ENCODE peak calls at places on chromosomes 16 and 17, in ten cellular contexts. One of them, this sample, is unnamed.

GRCh38 chr16:10852948-10853347 is 24.1 kb upstream of the CIITA start:
- DNase-seq in tibial nerve: no peak
- DNase-seq in Peyer's patch: no peak
- DNase-seq in IMR-90: no peak
- DNase-seq in A549: no peak
- DNase-seq in GM12878: no peak
- DNase-seq in gastrocnemius medialis: no peak
- DNase-seq in transverse colon: no peak
- DNase-seq in sigmoid colon: peak; percentile 8
- DNase-seq in uterus: no peak
- DNase-seq in this sample: no peak

GRCh38 chr16:12617401-12617819 is 186.3 kb downstream of the CPPED1 start:
- DNase-seq in tibial nerve: no peak
- DNase-seq in Peyer's patch: no peak
- DNase-seq in IMR-90: no peak
- DNase-seq in A549: no peak
- DNase-seq in GM12878: no peak
- DNase-seq in gastrocnemius medialis: no peak
- DNase-seq in transverse colon: no peak
- DNase-seq in sigmoid colon: no peak
- DNase-seq in uterus: no peak
- DNase-seq in this sample: no peak

GRCh38 chr16:66525396-66526180 is 24.3 kb downstream of the TK2 start:
- DNase-seq in tibial nerve: no peak
- DNase-seq in Peyer's patch: peak; percentile 23
- DNase-seq in IMR-90: no peak
- DNase-seq in A549: no peak
- DNase-seq in GM12878: no peak
- DNase-seq in gastrocnemius medialis: no peak
- DNase-seq in transverse colon: no peak
- DNase-seq in sigmoid colon: no peak
- DNase-seq in uterus: no peak
- DNase-seq in this sample: no peak

GRCh38 chr16:58119509-58119845 is 9.7 kb downstream of the CFAP20 start:
- DNase-seq in tibial nerve: no peak
- DNase-seq in Peyer's patch: no peak
- DNase-seq in IMR-90: no peak
- DNase-seq in A549: no peak
- DNase-seq in GM12878: no peak
- DNase-seq in gastrocnemius medialis: no peak
- DNase-seq in transverse colon: no peak
- DNase-seq in sigmoid colon: no peak
- DNase-seq in uterus: no peak
- DNase-seq in this sample: no peak

GRCh38 chr17:77909236-77909635 is 49.3 kb upstream of the TNRC6C start:
- DNase-seq in tibial nerve: no peak
- DNase-seq in Peyer's patch: peak; percentile 34
- DNase-seq in IMR-90: no peak
- DNase-seq in A549: no peak
- DNase-seq in GM12878: no peak
- DNase-seq in gastrocnemius medialis: peak; percentile 15
- DNase-seq in transverse colon: no peak
- DNase-seq in sigmoid colon: peak; percentile 67
- DNase-seq in uterus: peak; percentile 70
- DNase-seq in this sample: no peak

GRCh38 chr17:68344701-68345136 is 53.4 kb downstream of the ARSG start:
- DNase-seq in tibial nerve: no peak
- DNase-seq in Peyer's patch: no peak
- DNase-seq in IMR-90: no peak
- DNase-seq in A549: no peak
- DNase-seq in GM12878: no peak
- DNase-seq in gastrocnemius medialis: no peak
- DNase-seq in transverse colon: peak; percentile 21
- DNase-seq in sigmoid colon: no peak
- DNase-seq in uterus: no peak
- DNase-seq in this sample: no peak

GRCh38 chr17:50067996-50068395 is 12.1 kb downstream of the ITGA3 start:
- DNase-seq in tibial nerve: no peak
- DNase-seq in Peyer's patch: peak; percentile 29
- DNase-seq in IMR-90: no peak
- DNase-seq in A549: no peak
- DNase-seq in GM12878: no peak
- DNase-seq in gastrocnemius medialis: peak; percentile 50
- DNase-seq in transverse colon: no peak
- DNase-seq in sigmoid colon: no peak
- DNase-seq in uterus: no peak
- DNase-seq in this sample: no peak

GRCh38 chr17:81991684-81992513 is 14.5 kb downstream of the ASPSCR1 start:
- DNase-seq in tibial nerve: no peak
- DNase-seq in Peyer's patch: peak; percentile 93
- DNase-seq in IMR-90: peak; percentile 31
- DNase-seq in A549: no peak
- DNase-seq in GM12878: no peak
- DNase-seq in gastrocnemius medialis: peak; percentile 93
- DNase-seq in transverse colon: peak; percentile 91
- DNase-seq in sigmoid colon: peak; percentile 87
- DNase-seq in uterus: no peak
- DNase-seq in this sample: peak; percentile 89

GRCh38 chr16:69313469-69313868 is 2.3 kb downstream of the VPS4A start:
- DNase-seq in tibial nerve: no peak
- DNase-seq in Peyer's patch: no peak
- DNase-seq in IMR-90: no peak
- DNase-seq in A549: no peak
- DNase-seq in GM12878: no peak
- DNase-seq in gastrocnemius medialis: no peak
- DNase-seq in transverse colon: no peak
- DNase-seq in sigmoid colon: no peak
- DNase-seq in uterus: no peak
- DNase-seq in this sample: no peak

GRCh38 chr16:69311533-69312388 is 611 bp downstream of the VPS4A start:
- DNase-seq in tibial nerve: no peak
- DNase-seq in Peyer's patch: no peak
- DNase-seq in IMR-90: no peak
- DNase-seq in A549: peak; percentile 56
- DNase-seq in GM12878: no peak
- DNase-seq in gastrocnemius medialis: no peak
- DNase-seq in transverse colon: peak; percentile 46
- DNase-seq in sigmoid colon: peak; percentile 72
- DNase-seq in uterus: no peak
- DNase-seq in this sample: peak; percentile 47

GRCh38 chr16:69310479-69311114 is 553 bp upstream of the VPS4A start:
- DNase-seq in tibial nerve: no peak
- DNase-seq in Peyer's patch: no peak
- DNase-seq in IMR-90: no peak
- DNase-seq in A549: no peak
- DNase-seq in GM12878: no peak
- DNase-seq in gastrocnemius medialis: no peak
- DNase-seq in transverse colon: no peak
- DNase-seq in sigmoid colon: no peak
- DNase-seq in uterus: no peak
- DNase-seq in this sample: no peak

GRCh38 chr16:69309316-69309715 is 1.8 kb upstream of the VPS4A start:
- DNase-seq in tibial nerve: peak; percentile 29
- DNase-seq in Peyer's patch: no peak
- DNase-seq in IMR-90: no peak
- DNase-seq in A549: no peak
- DNase-seq in GM12878: no peak
- DNase-seq in gastrocnemius medialis: no peak
- DNase-seq in transverse colon: no peak
- DNase-seq in sigmoid colon: peak; percentile 76
- DNase-seq in uterus: no peak
- DNase-seq in this sample: no peak

DNA sequence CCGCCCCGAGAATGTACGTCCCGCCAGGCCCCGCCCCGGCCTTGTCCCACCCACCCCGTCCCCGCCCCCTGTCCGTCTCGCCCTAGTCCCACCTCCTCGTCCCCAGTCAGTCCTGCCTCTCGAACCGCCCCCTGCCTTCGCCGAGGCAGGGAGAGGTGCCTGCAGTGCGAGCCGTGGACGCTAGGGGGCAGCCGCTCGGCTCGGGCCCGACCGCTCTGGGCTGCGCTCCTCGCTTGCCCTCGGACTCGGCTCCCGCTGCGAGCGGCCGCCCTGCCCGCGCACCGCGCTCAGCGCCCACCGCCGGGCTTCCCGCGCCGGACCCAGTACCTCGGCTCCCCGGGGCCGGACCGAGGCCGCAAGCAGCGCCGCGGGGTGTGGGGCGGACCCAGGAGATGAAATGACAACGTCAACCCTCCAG is at the start of gene VPS4A:
- DNase-seq in tibial nerve: peak; percentile 95
- DNase-seq in Peyer's patch: peak; percentile 99
- DNase-seq in IMR-90: peak; percentile 94
- DNase-seq in A549: peak; percentile 80
- DNase-seq in GM12878: peak; percentile 89
- DNase-seq in gastrocnemius medialis: peak; percentile 95
- DNase-seq in transverse colon: peak; percentile 98
- DNase-seq in sigmoid colon: peak; percentile 98
- DNase-seq in uterus: peak; percentile 98
- DNase-seq in this sample: peak; percentile 98
- TF ChIP-seq POLR2A in tibial nerve: peak; percentile 62
- TF ChIP-seq POLR2A in Peyer's patch: peak; percentile 26
- TF ChIP-seq POLR2A in IMR-90: peak; percentile 70
- TF ChIP-seq POLR2A in A549: peak; percentile 69
- TF ChIP-seq POLR2A in GM12878: peak; percentile 88
- TF ChIP-seq POLR2A in gastrocnemius medialis: peak; percentile 87
- TF ChIP-seq POLR2A in transverse colon: no peak
- TF ChIP-seq POLR2A in sigmoid colon: peak; percentile 19
- TF ChIP-seq POLR2A in uterus: peak; percentile 72
- TF ChIP-seq POLR2A in this sample: peak; percentile 85

GRCh38 chr16:90072442-90073105 is 4.6 kb downstream of the PRDM7 start:
- DNase-seq in tibial nerve: no peak
- DNase-seq in Peyer's patch: no peak
- DNase-seq in IMR-90: peak; percentile 20
- DNase-seq in A549: no peak
- DNase-seq in GM12878: no peak
- DNase-seq in gastrocnemius medialis: no peak
- DNase-seq in transverse colon: no peak
- DNase-seq in sigmoid colon: no peak
- DNase-seq in uterus: no peak
- DNase-seq in this sample: no peak

GRCh38 chr16:90077757-90078593 is 844 bp upstream of the PRDM7 start:
- DNase-seq in tibial nerve: no peak
- DNase-seq in Peyer's patch: peak; percentile 56
- DNase-seq in IMR-90: peak; percentile 42
- DNase-seq in A549: peak; percentile 10
- DNase-seq in GM12878: no peak
- DNase-seq in gastrocnemius medialis: no peak
- DNase-seq in transverse colon: peak; percentile 34
- DNase-seq in sigmoid colon: no peak
- DNase-seq in uterus: no peak
- DNase-seq in this sample: no peak

GRCh38 chr16:90078594-90078895 is 1.4 kb upstream of the PRDM7 start:
- DNase-seq in tibial nerve: no peak
- DNase-seq in Peyer's patch: no peak
- DNase-seq in IMR-90: no peak
- DNase-seq in A549: no peak
- DNase-seq in GM12878: no peak
- DNase-seq in gastrocnemius medialis: no peak
- DNase-seq in transverse colon: no peak
- DNase-seq in sigmoid colon: no peak
- DNase-seq in uterus: no peak
- DNase-seq in this sample: no peak

GRCh38 chr16:90081606-90081970 is 4.5 kb upstream of the PRDM7 start:
- DNase-seq in tibial nerve: no peak
- DNase-seq in Peyer's patch: no peak
- DNase-seq in IMR-90: no peak
- DNase-seq in A549: no peak
- DNase-seq in GM12878: no peak
- DNase-seq in gastrocnemius medialis: no peak
- DNase-seq in transverse colon: no peak
- DNase-seq in sigmoid colon: no peak
- DNase-seq in uterus: no peak
- DNase-seq in this sample: no peak

GRCh38 chr16:90077240-90077756 is at the start of gene PRDM7:
- DNase-seq in tibial nerve: peak; percentile 84
- DNase-seq in Peyer's patch: peak; percentile 96
- DNase-seq in IMR-90: peak; percentile 94
- DNase-seq in A549: peak; percentile 98
- DNase-seq in GM12878: peak; percentile 79
- DNase-seq in gastrocnemius medialis: peak; percentile 96
- DNase-seq in transverse colon: peak; percentile 95
- DNase-seq in sigmoid colon: peak; percentile 96
- DNase-seq in uterus: peak; percentile 90
- DNase-seq in this sample: peak; percentile 95
- H3K4me3 ChIP-seq in tibial nerve: peak within 1 kb of the TSS; percentile 45
- H3K4me3 ChIP-seq in Peyer's patch: peak within 1 kb of the TSS; percentile 47
- H3K4me3 ChIP-seq in IMR-90: peak within 1 kb of the TSS; percentile 46
- H3K4me3 ChIP-seq in A549: peak within 1 kb of the TSS; percentile 41
- H3K4me3 ChIP-seq in GM12878: peak within 1 kb of the TSS; percentile 54
- H3K4me3 ChIP-seq in gastrocnemius medialis: peak within 1 kb of the TSS; percentile 50
- H3K4me3 ChIP-seq in transverse colon: peak within 1 kb of the TSS; percentile 23
- H3K4me3 ChIP-seq in sigmoid colon: no peak within 1 kb of the TSS
- H3K4me3 ChIP-seq in uterus: peak within 1 kb of the TSS; percentile 31
- H3K4me3 ChIP-seq in this sample: no peak within 1 kb of the TSS

DNA sequence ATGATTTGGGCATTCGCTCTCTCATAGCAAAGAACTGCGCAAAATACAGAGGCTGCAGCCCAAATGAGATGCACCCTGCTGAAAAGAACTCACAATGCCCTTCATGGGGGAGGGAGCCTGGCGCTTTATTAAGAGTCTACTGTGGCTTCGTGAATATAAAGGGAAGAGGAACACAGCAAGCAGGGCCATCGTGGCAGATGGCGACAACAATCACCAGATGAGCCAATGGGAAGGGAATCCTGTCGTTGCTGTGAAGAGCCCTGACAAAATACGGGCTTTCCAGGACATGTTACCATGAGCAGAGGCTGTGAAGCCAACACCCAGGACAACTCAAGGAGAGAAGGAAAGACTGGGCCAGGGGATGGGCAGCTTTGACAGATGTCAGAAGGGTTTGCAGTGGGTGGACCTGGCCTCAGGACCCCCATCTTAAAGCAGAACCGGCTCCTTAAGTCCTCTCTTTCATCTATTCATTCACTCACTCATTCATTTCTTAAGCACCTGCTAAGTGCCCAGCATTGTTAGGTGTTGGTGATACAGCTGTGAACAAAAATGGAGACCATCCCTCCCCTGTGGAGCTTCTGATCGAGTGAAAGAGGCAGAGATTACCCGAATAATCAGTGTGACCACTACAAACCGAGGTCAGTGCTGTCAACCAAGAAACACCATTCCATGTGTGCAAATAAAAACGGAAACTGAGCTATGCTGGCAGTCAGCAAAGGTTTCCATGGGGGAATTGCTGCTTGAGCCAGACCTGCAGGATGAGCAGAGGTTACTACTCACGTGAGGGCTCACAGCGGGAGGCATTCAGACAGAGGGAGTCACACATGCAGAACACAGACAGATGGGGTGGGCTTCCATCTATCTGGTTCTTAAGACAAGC is 125.8 kb downstream of the DYNLRB2 start:
- DNase-seq in tibial nerve: no peak
- DNase-seq in Peyer's patch: no peak
- DNase-seq in IMR-90: no peak
- DNase-seq in A549: no peak
- DNase-seq in GM12878: no peak
- DNase-seq in gastrocnemius medialis: no peak
- DNase-seq in transverse colon: no peak
- DNase-seq in sigmoid colon: no peak
- DNase-seq in uterus: no peak
- DNase-seq in this sample: no peak
- TF ChIP-seq POLR2A in tibial nerve: no peak
- TF ChIP-seq POLR2A in Peyer's patch: no peak
- TF ChIP-seq POLR2A in IMR-90: no peak
- TF ChIP-seq POLR2A in A549: no peak
- TF ChIP-seq POLR2A in GM12878: no peak
- TF ChIP-seq POLR2A in gastrocnemius medialis: no peak
- TF ChIP-seq POLR2A in transverse colon: no peak
- TF ChIP-seq POLR2A in sigmoid colon: no peak
- TF ChIP-seq POLR2A in uterus: no peak
- TF ChIP-seq POLR2A in this sample: no peak

GRCh38 chr16:56193951-56194726 is 2.9 kb downstream of the GNAO1 start:
- DNase-seq in tibial nerve: peak; percentile 67
- DNase-seq in Peyer's patch: peak; percentile 69
- DNase-seq in IMR-90: peak; percentile 55
- DNase-seq in A549: peak; percentile 54
- DNase-seq in GM12878: no peak
- DNase-seq in gastrocnemius medialis: peak; percentile 66
- DNase-seq in transverse colon: peak; percentile 70
- DNase-seq in sigmoid colon: peak; percentile 94
- DNase-seq in uterus: peak; percentile 82
- DNase-seq in this sample: peak; percentile 79
- H3K4me3 ChIP-seq in tibial nerve: peak overlapping the region; percentile 29
- H3K4me3 ChIP-seq in Peyer's patch: peak overlapping the region; percentile 75
- H3K4me3 ChIP-seq in IMR-90: no peak overlapping the region
- H3K4me3 ChIP-seq in A549: no peak overlapping the region
- H3K4me3 ChIP-seq in GM12878: no peak overlapping the region
- H3K4me3 ChIP-seq in gastrocnemius medialis: peak overlapping the region; percentile 31
- H3K4me3 ChIP-seq in transverse colon: no peak overlapping the region
- H3K4me3 ChIP-seq in sigmoid colon: peak overlapping the region; percentile 9
- H3K4me3 ChIP-seq in uterus: peak overlapping the region; percentile 13
- H3K4me3 ChIP-seq in this sample: no peak overlapping the region